ENCODE peak calls at places on chromosomes 2 and 18, in nine cellular contexts. M is CD8-positive, alpha-beta memory T cell; W is H1; Q is iPS DF 6.9; R is aorta; T is endodermal cell; P is GM23248; K is left ventricle myocardium inferior; Y is foreskin fibroblast. F is an unnamed sample.

GRCh38 chr2:38076250-38076709 is 329 bp upstream of the CYP1B1 start:
- DNase-seq in T (peak), R (peak), Q (no peak), M (no peak), P (peak), Y (peak), W (peak), K (peak), F (peak)

GRCh38 chr2:179612591-179613298 is 248.7 kb downstream of the ZNF385B start:
- DNase-seq in Q (no peak), M (no peak), Y (no peak), T (peak), W (no peak), P (peak), R (no peak), K (no peak), F (no peak)

GRCh38 chr2:201203916-201204654 is 21.1 kb downstream of the CASP10 start:
- DNase-seq in Y (peak), M (no peak), T (no peak), W (no peak), R (no peak), P (peak), K (no peak), Q (no peak), F (peak)

GRCh38 chr18:11749305-11749704 is 60.2 kb downstream of the GNAL start:
- DNase-seq in Q (no peak), Y (no peak), T (no peak), R (no peak), K (no peak), M (no peak), P (no peak), W (no peak), F (no peak)

GRCh38 chr18:35466815-35467623 is 30.7 kb downstream of the INO80C start:
- DNase-seq in K (no peak), Q (no peak), R (no peak), Y (no peak), T (no peak), M (no peak), P (no peak), W (no peak), F (no peak)

GRCh38 chr2:9326975-9327374 is 96.4 kb downstream of the ITGB1BP1 start:
- DNase-seq in R (no peak), T (no peak), K (no peak), Q (no peak), P (peak), Y (peak), W (no peak), M (no peak), F (peak)

GRCh38 chr18:51751901-51752300 is 554.4 kb upstream of the MEX3C start:
- DNase-seq in T (no peak), P (peak), M (no peak), Q (no peak), W (no peak), R (no peak), K (no peak), Y (no peak), F (no peak)

GRCh38 chr2:222025891-222026271 is 272.9 kb downstream of the PAX3 start:
- DNase-seq in K (no peak), W (peak), Q (peak), P (no peak), R (no peak), M (no peak), T (peak), Y (no peak), F (no peak)

GRCh38 chr2:224946911-224947310 is 95.4 kb downstream of the DOCK10 start:
- DNase-seq in P (peak), M (no peak), Q (no peak), T (no peak), K (no peak), W (no peak), R (no peak), Y (peak), F (peak)

GRCh38 chr2:184371641-184372040 is 226.7 kb upstream of the ZNF804A start:
- DNase-seq in P (no peak), R (no peak), T (no peak), Y (no peak), Q (no peak), K (no peak), W (no peak), M (no peak), F (no peak)

GRCh38 chr2:37643102-37644078 is 28.1 kb downstream of the CDC42EP3 start:
- DNase-seq in T (no peak), K (no peak), Y (no peak), P (no peak), M (no peak), R (no peak), W (no peak), Q (no peak), F (no peak)

GRCh38 chr18:69897397-69898108 is 50.1 kb downstream of the CD226 start:
- DNase-seq in Q (no peak), W (no peak), R (no peak), M (no peak), P (no peak), T (no peak), Y (no peak), K (no peak), F (no peak)

GRCh38 chr18:9731380-9731779 is 23.3 kb downstream of the RAB31 start:
- DNase-seq in Y (peak), T (peak), W (no peak), K (no peak), R (no peak), P (peak), Q (no peak), M (no peak), F (no peak)

GRCh38 chr2:70557171-70557838 is 3.7 kb upstream of the TGFA start:
- DNase-seq in Y (no peak), K (no peak), P (no peak), M (no peak), R (no peak), Q (no peak), W (no peak), T (peak), F (no peak)

GRCh38 chr2:232235716-232236115 is 142.8 kb upstream of the ALPP start:
- DNase-seq in K (no peak), M (no peak), Q (no peak), P (no peak), Y (no peak), R (no peak), T (peak), W (no peak), F (no peak)
- H3K4me3 ChIP-seq in K (no peak), M (no peak), Q (no peak), P (no peak), Y (no peak), R (no peak), T (no peak), W (no peak), F (no peak)

GRCh38 chr2:215430528-215431187 is 5.2 kb downstream of the FN1 start:
- DNase-seq in W (no peak), Y (no peak), P (peak), Q (no peak), T (no peak), M (no peak), K (no peak), R (no peak), F (peak)

GRCh38 chr2:215431290-215431689 is 4.6 kb downstream of the FN1 start:
- DNase-seq in Q (no peak), Y (no peak), W (no peak), T (no peak), M (no peak), P (peak), K (no peak), R (no peak), F (peak)

GRCh38 chr2:215429424-215429823 is 6.4 kb downstream of the FN1 start:
- DNase-seq in M (no peak), R (no peak), Y (no peak), K (no peak), W (no peak), Q (no peak), P (peak), T (no peak), F (no peak)

GRCh38 chr2:215427585-215427984 is 8.3 kb downstream of the FN1 start:
- DNase-seq in W (no peak), T (no peak), Q (no peak), M (no peak), K (no peak), R (no peak), Y (no peak), P (peak), F (peak)

DNA sequence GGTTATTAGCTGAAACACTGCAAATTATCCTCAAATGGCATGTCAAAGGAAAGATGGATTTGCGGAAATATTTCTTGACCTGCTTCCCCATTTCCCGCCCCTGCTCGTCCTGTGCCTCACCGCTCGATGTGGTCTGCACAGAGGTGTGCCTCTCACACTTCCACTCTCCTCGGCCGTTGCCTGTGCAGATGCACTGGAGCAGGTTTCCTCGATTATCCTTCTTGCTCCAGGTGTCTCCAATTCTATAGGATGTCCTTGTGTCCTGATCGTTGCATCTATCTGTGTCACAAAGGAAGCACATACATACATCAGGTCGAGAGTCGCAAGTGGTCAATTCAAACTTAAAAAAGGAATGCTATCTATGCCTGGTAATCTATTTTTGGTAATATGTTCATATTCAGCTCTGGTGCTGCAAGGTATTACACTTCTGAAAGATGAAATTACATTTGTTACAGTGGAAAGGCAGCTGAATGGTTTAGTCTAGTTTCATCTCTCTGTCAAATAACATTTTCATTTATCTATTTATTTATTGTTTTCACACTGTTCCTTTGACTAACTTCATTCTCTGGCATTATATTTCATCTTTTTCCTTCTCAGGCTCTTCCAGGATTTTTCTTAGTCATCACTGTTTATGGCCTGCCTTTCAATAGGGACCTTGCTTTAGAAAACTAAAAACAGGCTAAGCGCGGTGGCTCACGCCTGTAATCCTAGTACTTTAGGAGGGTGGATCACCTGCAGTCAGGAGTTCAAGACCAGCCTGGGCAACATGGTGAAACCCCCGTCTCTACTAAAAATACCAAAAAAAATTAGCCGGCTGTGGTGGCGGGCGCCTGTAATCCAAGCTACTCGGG is 7.6 kb downstream of the FN1 start:
- DNase-seq in Y (no peak), M (no peak), T (no peak), W (no peak), R (no peak), P (peak), Q (no peak), K (no peak), F (peak)
- H3K4me3 ChIP-seq in Y (no peak), M (no peak), T (no peak), W (no peak), R (no peak), P (peak), Q (no peak), K (no peak), F (no peak)

GRCh38 chr18:34223164-34223892 is 1.4 kb downstream of the NOL4 start:
- DNase-seq in Q (peak), W (no peak), K (no peak), M (no peak), Y (no peak), P (peak), R (peak), T (peak), F (no peak)

GRCh38 chr18:34225218-34225553 is 473 bp upstream of the NOL4 start:
- DNase-seq in P (no peak), Q (no peak), T (no peak), M (no peak), R (no peak), Y (no peak), W (no peak), K (no peak), F (no peak)

GRCh38 chr18:34222396-34223163 is 2.1 kb downstream of the NOL4 start:
- DNase-seq in T (peak), K (peak), P (peak), Y (no peak), Q (peak), R (peak), W (no peak), M (no peak), F (no peak)

GRCh38 chr18:34224423-34225217 is at the start of gene NOL4:
- DNase-seq in Y (no peak), P (peak), M (no peak), T (peak), R (peak), K (no peak), Q (peak), W (peak), F (no peak)

GRCh38 chr18:34223893-34224422 is 755 bp downstream of the NOL4 start:
- DNase-seq in Q (no peak), W (no peak), Y (no peak), K (no peak), M (no peak), R (no peak), T (peak), P (peak), F (no peak)
- H3K4me3 ChIP-seq in Q (peak), W (peak), Y (no peak), K (peak), M (no peak), R (peak), T (peak), P (peak), F (no peak)

GRCh38 chr2:234514873-234515638 is 18.2 kb upstream of the ARL4C start:
- DNase-seq in R (no peak), Y (no peak), K (no peak), P (peak), T (no peak), M (no peak), W (no peak), Q (no peak), F (no peak)
- H3K4me3 ChIP-seq in R (no peak), Y (no peak), K (no peak), P (no peak), T (no peak), M (no peak), W (no peak), Q (no peak), F (no peak)

F was measured in fibroblast of villous mesenchyme.